ENCODE peak calls at places on chromosomes 11 and 22, in six cellular contexts. One of them, this sample, is unnamed.

GRCh38 chr11:508956-509355 is 1.9 kb upstream of the RNH1 start:
- DNase-seq in breast epithelium: no peak
- DNase-seq in upper lobe of left lung: no peak
- DNase-seq in sigmoid colon: no peak
- DNase-seq in body of pancreas: no peak
- DNase-seq in ovary: peak
- DNase-seq in this sample: no peak

GRCh38 chr11:103110406-103110805 is 1.2 kb downstream of the DYNC2H1 start:
- DNase-seq in breast epithelium: no peak
- DNase-seq in upper lobe of left lung: no peak
- DNase-seq in sigmoid colon: no peak
- DNase-seq in body of pancreas: no peak
- DNase-seq in ovary: no peak
- DNase-seq in this sample: no peak

GRCh38 chr11:69598147-69598546 is 42.8 kb upstream of the CCND1 start:
- DNase-seq in breast epithelium: no peak
- DNase-seq in upper lobe of left lung: no peak
- DNase-seq in sigmoid colon: no peak
- DNase-seq in body of pancreas: no peak
- DNase-seq in ovary: no peak
- DNase-seq in this sample: no peak

GRCh38 chr11:12264361-12264760 is 113.0 kb upstream of the PARVA start:
- DNase-seq in breast epithelium: no peak
- DNase-seq in upper lobe of left lung: no peak
- DNase-seq in sigmoid colon: no peak
- DNase-seq in body of pancreas: no peak
- DNase-seq in ovary: no peak
- DNase-seq in this sample: no peak

GRCh38 chr11:27718853-27719574 is 18.8 kb upstream of the BDNF start:
- DNase-seq in breast epithelium: no peak
- DNase-seq in upper lobe of left lung: no peak
- DNase-seq in sigmoid colon: no peak
- DNase-seq in body of pancreas: peak
- DNase-seq in ovary: no peak
- DNase-seq in this sample: peak

GRCh38 chr11:35585411-35585810 is 32.8 kb upstream of the FJX1 start:
- DNase-seq in breast epithelium: no peak
- DNase-seq in upper lobe of left lung: no peak
- DNase-seq in sigmoid colon: no peak
- DNase-seq in body of pancreas: no peak
- DNase-seq in ovary: no peak
- DNase-seq in this sample: no peak

GRCh38 chr11:56103210-56103737 is at the start of gene OR8H2:
- DNase-seq in breast epithelium: no peak
- DNase-seq in upper lobe of left lung: no peak
- DNase-seq in sigmoid colon: no peak
- DNase-seq in body of pancreas: no peak
- DNase-seq in ovary: no peak
- DNase-seq in this sample: no peak

GRCh38 chr11:78419327-78419726 is 1.7 kb upstream of the GAB2 start:
- DNase-seq in breast epithelium: no peak
- DNase-seq in upper lobe of left lung: peak
- DNase-seq in sigmoid colon: peak
- DNase-seq in body of pancreas: peak
- DNase-seq in ovary: peak
- DNase-seq in this sample: peak

GRCh38 chr22:46058591-46059519 is 81.9 kb upstream of the WNT7B start:
- DNase-seq in breast epithelium: peak
- DNase-seq in upper lobe of left lung: peak
- DNase-seq in sigmoid colon: peak
- DNase-seq in body of pancreas: peak
- DNase-seq in ovary: peak
- DNase-seq in this sample: no peak

GRCh38 chr11:7019500-7020182 is 505 bp downstream of the ZNF214 start:
- DNase-seq in breast epithelium: no peak
- DNase-seq in upper lobe of left lung: peak
- DNase-seq in sigmoid colon: peak
- DNase-seq in body of pancreas: peak
- DNase-seq in ovary: peak
- DNase-seq in this sample: peak

GRCh38 chr11:13104619-13105236 is 95.6 kb downstream of the RASSF10 start:
- DNase-seq in breast epithelium: no peak
- DNase-seq in upper lobe of left lung: no peak
- DNase-seq in sigmoid colon: no peak
- DNase-seq in body of pancreas: no peak
- DNase-seq in ovary: no peak
- DNase-seq in this sample: peak

GRCh38 chr11:17221968-17222367 is 14.2 kb upstream of the PIK3C2A start:
- DNase-seq in breast epithelium: no peak
- DNase-seq in upper lobe of left lung: no peak
- DNase-seq in sigmoid colon: no peak
- DNase-seq in body of pancreas: no peak
- DNase-seq in ovary: no peak
- DNase-seq in this sample: no peak

GRCh38 chr11:67302571-67303131 is 679 bp upstream of the SSH3 start:
- DNase-seq in breast epithelium: peak
- DNase-seq in upper lobe of left lung: peak
- DNase-seq in sigmoid colon: peak
- DNase-seq in body of pancreas: peak
- DNase-seq in ovary: peak
- DNase-seq in this sample: peak

GRCh38 chr22:40919446-40919845 is 31.7 kb upstream of the RBX1 start:
- DNase-seq in breast epithelium: no peak
- DNase-seq in upper lobe of left lung: no peak
- DNase-seq in sigmoid colon: no peak
- DNase-seq in body of pancreas: no peak
- DNase-seq in ovary: no peak
- DNase-seq in this sample: no peak

GRCh38 chr11:107467754-107468153 is 10.1 kb upstream of the CWF19L2 start:
- DNase-seq in breast epithelium: no peak
- DNase-seq in upper lobe of left lung: no peak
- DNase-seq in sigmoid colon: no peak
- DNase-seq in body of pancreas: no peak
- DNase-seq in ovary: no peak
- DNase-seq in this sample: no peak

GRCh38 chr22:43776081-43776670 is 35.9 kb downstream of the EFCAB6 start:
- DNase-seq in breast epithelium: no peak
- DNase-seq in upper lobe of left lung: no peak
- DNase-seq in sigmoid colon: no peak
- DNase-seq in body of pancreas: no peak
- DNase-seq in ovary: no peak
- DNase-seq in this sample: no peak

GRCh38 chr22:29877620-29878019 is 5.4 kb upstream of the MTMR3 start:
- DNase-seq in breast epithelium: no peak
- DNase-seq in upper lobe of left lung: no peak
- DNase-seq in sigmoid colon: no peak
- DNase-seq in body of pancreas: no peak
- DNase-seq in ovary: no peak
- DNase-seq in this sample: no peak

GRCh38 chr11:60777106-60777505 is 8.0 kb upstream of the MS4A10 start:
- DNase-seq in breast epithelium: no peak
- DNase-seq in upper lobe of left lung: no peak
- DNase-seq in sigmoid colon: no peak
- DNase-seq in body of pancreas: no peak
- DNase-seq in ovary: no peak
- DNase-seq in this sample: no peak

GRCh38 chr22:20113551-20114310 is 2.2 kb upstream of the RANBP1 start:
- DNase-seq in breast epithelium: no peak
- DNase-seq in upper lobe of left lung: no peak
- DNase-seq in sigmoid colon: no peak
- DNase-seq in body of pancreas: no peak
- DNase-seq in ovary: peak
- DNase-seq in this sample: no peak

GRCh38 chr11:119091083-119091650 is 6.5 kb downstream of the HMBS start:
- DNase-seq in breast epithelium: no peak
- DNase-seq in upper lobe of left lung: no peak
- DNase-seq in sigmoid colon: no peak
- DNase-seq in body of pancreas: no peak
- DNase-seq in ovary: no peak
- DNase-seq in this sample: no peak
- TF ChIP-seq POLR2A in breast epithelium: no peak
- TF ChIP-seq POLR2A in upper lobe of left lung: no peak
- TF ChIP-seq POLR2A in sigmoid colon: no peak
- TF ChIP-seq POLR2A in body of pancreas: no peak
- TF ChIP-seq POLR2A in ovary: no peak
- TF ChIP-seq POLR2A in this sample: no peak

DNA sequence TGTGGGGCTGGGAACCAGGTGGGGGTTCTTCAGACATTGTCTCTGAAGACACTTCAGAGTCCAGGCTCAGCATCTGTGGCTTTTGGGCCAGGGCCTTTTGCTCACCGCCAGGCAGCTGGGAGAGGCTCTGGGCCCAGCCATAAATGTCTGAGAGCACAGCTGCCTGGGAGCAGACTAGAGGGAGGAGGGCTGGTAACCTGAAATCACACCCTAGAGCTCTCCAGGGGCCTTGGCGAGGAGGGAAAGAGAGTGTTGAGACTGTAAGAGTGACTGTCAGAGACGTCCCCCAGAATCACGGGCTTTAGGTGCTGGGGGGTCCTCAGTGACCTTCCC is 4.1 kb downstream of the TRABD start:
- DNase-seq in breast epithelium: no peak
- DNase-seq in upper lobe of left lung: no peak
- DNase-seq in sigmoid colon: no peak
- DNase-seq in body of pancreas: no peak
- DNase-seq in ovary: no peak
- DNase-seq in this sample: peak
- H3K27ac ChIP-seq in breast epithelium: peak
- H3K27ac ChIP-seq in upper lobe of left lung: peak
- H3K27ac ChIP-seq in sigmoid colon: peak
- H3K27ac ChIP-seq in body of pancreas: peak
- H3K27ac ChIP-seq in ovary: no peak
- H3K27ac ChIP-seq in this sample: peak

GRCh38 chr11:128589998-128590397 is 2.6 kb upstream of the ETS1 start:
- DNase-seq in breast epithelium: no peak
- DNase-seq in upper lobe of left lung: no peak
- DNase-seq in sigmoid colon: no peak
- DNase-seq in body of pancreas: no peak
- DNase-seq in ovary: no peak
- DNase-seq in this sample: no peak
- TF ChIP-seq POLR2A in breast epithelium: no peak
- TF ChIP-seq POLR2A in upper lobe of left lung: no peak
- TF ChIP-seq POLR2A in sigmoid colon: no peak
- TF ChIP-seq POLR2A in body of pancreas: no peak
- TF ChIP-seq POLR2A in ovary: no peak
- TF ChIP-seq POLR2A in this sample: no peak

GRCh38 chr11:48081151-48082010 is 101.0 kb downstream of the PTPRJ start:
- DNase-seq in breast epithelium: no peak
- DNase-seq in upper lobe of left lung: peak
- DNase-seq in sigmoid colon: peak
- DNase-seq in body of pancreas: peak
- DNase-seq in ovary: no peak
- DNase-seq in this sample: peak
- H3K27ac ChIP-seq in breast epithelium: peak
- H3K27ac ChIP-seq in upper lobe of left lung: no peak
- H3K27ac ChIP-seq in sigmoid colon: peak
- H3K27ac ChIP-seq in body of pancreas: peak
- H3K27ac ChIP-seq in ovary: no peak
- H3K27ac ChIP-seq in this sample: peak

DNA sequence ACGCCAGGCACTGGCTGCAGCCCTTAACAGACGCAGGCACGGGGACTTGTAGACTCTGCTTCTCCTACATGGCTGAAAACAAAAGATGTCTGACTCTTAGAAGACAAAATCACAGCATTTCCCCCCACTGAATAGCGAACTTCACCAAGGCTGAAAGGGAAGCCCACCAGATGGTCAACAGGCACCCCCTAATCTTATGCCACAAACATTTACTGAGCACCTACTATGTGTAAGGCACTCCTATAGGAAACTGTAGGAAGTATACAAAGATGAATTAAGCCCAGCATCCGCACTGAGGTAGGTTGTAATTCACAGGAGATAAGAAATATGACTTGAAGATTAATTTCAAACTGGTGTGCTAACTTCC is 38.3 kb downstream of the NUMA1 start:
- DNase-seq in breast epithelium: no peak
- DNase-seq in upper lobe of left lung: no peak
- DNase-seq in sigmoid colon: no peak
- DNase-seq in body of pancreas: no peak
- DNase-seq in ovary: no peak
- DNase-seq in this sample: no peak
- TF ChIP-seq POLR2A in breast epithelium: no peak
- TF ChIP-seq POLR2A in upper lobe of left lung: no peak
- TF ChIP-seq POLR2A in sigmoid colon: no peak
- TF ChIP-seq POLR2A in body of pancreas: no peak
- TF ChIP-seq POLR2A in ovary: no peak
- TF ChIP-seq POLR2A in this sample: no peak

This sample was measured in heart left ventricle.